ENCODE peak calls at places on chromosome 2, in seven cellular contexts. U is SHP77 treated with DMSO at 0.1 percent for 48 hours; M is Right ventricle myocardium inferior; S is CD8-positive, alpha-beta memory T cell; T is GM03348; V is epithelial cell of esophagus; J is RCC 7860. O is an unnamed sample.

GRCh38 chr2:149080104-149080503 is 41.6 kb downstream of the LYPD6B start:
- DNase-seq in U (no peak), M (no peak), S (no peak), T (no peak), V (no peak), J (no peak), O (no peak)

GRCh38 chr2:67674668-67675067 is 277.5 kb downstream of the ETAA1 start:
- DNase-seq in U (no peak), M (no peak), S (no peak), T (no peak), V (no peak), J (no peak), O (no peak)

GRCh38 chr2:82740527-82740926 is 1718.6 kb downstream of the SUCLG1 start:
- DNase-seq in U (no peak), M (no peak), S (no peak), T (no peak), V (no peak), J (no peak), O (no peak)

GRCh38 chr2:234308814-234309195 is 188.1 kb downstream of the ARL4C start:
- DNase-seq in U (no peak), M (no peak), S (peak; percentile 35), T (peak; percentile 25), V (peak; percentile 84), J (peak; percentile 97), O (no peak)

GRCh38 chr2:121735520-121736074 is 1.1 kb downstream of the NIFK start:
- DNase-seq in U (no peak), M (no peak), S (no peak), T (no peak), V (peak; percentile 52), J (no peak), O (no peak)

GRCh38 chr2:66541646-66542045 is 106.7 kb downstream of the MEIS1 start:
- DNase-seq in U (no peak), M (no peak), S (no peak), T (no peak), V (no peak), J (no peak), O (no peak)

GRCh38 chr2:28681216-28681981 is 70.2 kb upstream of the PPP1CB start:
- DNase-seq in U (no peak), M (no peak), S (peak; percentile 29), T (no peak), V (peak; percentile 69), J (peak; percentile 91), O (no peak)

GRCh38 chr2:64478036-64478435 is 24.1 kb downstream of the LGALSL start:
- DNase-seq in U (no peak), M (no peak), S (no peak), T (no peak), V (no peak), J (no peak), O (no peak)

GRCh38 chr2:167992258-167992657 is 255.1 kb downstream of the STK39 start:
- DNase-seq in U (no peak), M (no peak), S (no peak), T (no peak), V (no peak), J (peak; percentile 19), O (no peak)

GRCh38 chr2:144495227-144495933 is 24.5 kb downstream of the ZEB2 start:
- DNase-seq in U (no peak), M (no peak), S (no peak), T (no peak), V (no peak), J (no peak), O (no peak)

GRCh38 chr2:212906620-212907019 is 244.8 kb downstream of the IKZF2 start:
- DNase-seq in U (no peak), M (no peak), S (no peak), T (no peak), V (peak; percentile 66), J (no peak), O (no peak)

GRCh38 chr2:67828066-67828465 is 234.7 kb downstream of the C1D start:
- DNase-seq in U (no peak), M (no peak), S (no peak), T (no peak), V (peak; percentile 67), J (no peak), O (no peak)

GRCh38 chr2:230898016-230898415 is 27.0 kb downstream of the GPR55 start:
- DNase-seq in U (no peak), M (no peak), S (no peak), T (no peak), V (no peak), J (no peak), O (no peak)

GRCh38 chr2:121634354-121635307 is 14.6 kb downstream of the CLASP1 start:
- DNase-seq in U (peak; percentile 18), M (no peak), S (no peak), T (peak; percentile 56), V (peak; percentile 59), J (peak; percentile 80), O (no peak)

GRCh38 chr2:8682719-8683667 is 1.1 kb downstream of the ID2 start:
- DNase-seq in U (peak; percentile 75), M (peak; percentile 80), S (no peak), T (peak; percentile 51), V (peak; percentile 48), J (peak; percentile 43), O (no peak)

GRCh38 chr2:60552096-60552850 is 1.2 kb downstream of the BCL11A start:
- DNase-seq in U (no peak), M (no peak), S (no peak), T (peak; percentile 59), V (peak; percentile 44), J (no peak), O (no peak)

GRCh38 chr2:186716899-186717811 is 23.3 kb downstream of the FAM171B start:
- DNase-seq in U (no peak), M (no peak), S (no peak), T (no peak), V (no peak), J (no peak), O (no peak)

O was measured in caudate nucleus.